ENCODE peak calls at places on chromosome 2, in ten cellular contexts. T, Q, L, Y, Z, M, E, F, J and G are unnamed samples.

GRCh38 chr2:9417725-9418124 is 5.6 kb downstream of the ITGB1BP1 start:
- DNase-seq in T (no peak), Q (no peak), L (no peak), Y (no peak), Z (no peak), M (no peak), E (no peak), F (no peak), J (no peak), G (no peak)

GRCh38 chr2:80335411-80335810 is 30.9 kb upstream of the LRRTM1 start:
- DNase-seq in T (no peak), Q (no peak), L (no peak), Y (no peak), Z (no peak), M (no peak), E (no peak), F (no peak), J (no peak), G (no peak)

GRCh38 chr2:1863861-1864260 is 119.5 kb upstream of the PXDN start:
- DNase-seq in T (no peak), Q (no peak), L (no peak), Y (no peak), Z (no peak), M (no peak), E (no peak), F (no peak), J (no peak), G (no peak)

GRCh38 chr2:28403388-28403956 is 10.8 kb downstream of the FOSL2 start:
- DNase-seq in T (no peak), Q (no peak), L (no peak), Y (peak; percentile 69), Z (no peak), M (no peak), E (no peak), F (no peak), J (no peak), G (peak; percentile 56)

GRCh38 chr2:204049635-204050034 is 113.1 kb downstream of the ICOS start:
- DNase-seq in T (no peak), Q (no peak), L (no peak), Y (no peak), Z (no peak), M (no peak), E (no peak), F (no peak), J (no peak), G (no peak)

GRCh38 chr2:71821856-71822255 is 325.8 kb downstream of the CYP26B1 start:
- DNase-seq in T (no peak), Q (no peak), L (no peak), Y (no peak), Z (no peak), M (no peak), E (peak; percentile 40), F (no peak), J (no peak), G (no peak)

GRCh38 chr2:23497536-23497935 is 112.6 kb downstream of the KLHL29 start:
- DNase-seq in T (no peak), Q (no peak), L (no peak), Y (peak; percentile 43), Z (no peak), M (no peak), E (no peak), F (no peak), J (no peak), G (no peak)

GRCh38 chr2:143934170-143934912 is 585.6 kb downstream of the ZEB2 start:
- DNase-seq in T (no peak), Q (no peak), L (no peak), Y (no peak), Z (no peak), M (no peak), E (no peak), F (no peak), J (no peak), G (no peak)

GRCh38 chr2:173545364-173545734 is 190.7 kb downstream of the CDCA7 start:
- DNase-seq in T (no peak), Q (no peak), L (peak; percentile 34), Y (no peak), Z (no peak), M (no peak), E (peak; percentile 15), F (no peak), J (no peak), G (no peak)

GRCh38 chr2:69214898-69215297 is 172.1 kb downstream of the GFPT1 start:
- DNase-seq in T (no peak), Q (no peak), L (peak; percentile 71), Y (no peak), Z (no peak), M (no peak), E (peak; percentile 64), F (peak; percentile 76), J (no peak), G (peak; percentile 57)

GRCh38 chr2:3574155-3574554 is 905 bp upstream of the RPS7 start:
- DNase-seq in T (no peak), Q (no peak), L (no peak), Y (no peak), Z (no peak), M (no peak), E (no peak), F (no peak), J (no peak), G (no peak)

GRCh38 chr2:177188482-177189469 is 23.8 kb upstream of the HNRNPA3 start:
- DNase-seq in T (no peak), Q (no peak), L (no peak), Y (no peak), Z (no peak), M (no peak), E (no peak), F (no peak), J (no peak), G (no peak)

GRCh38 chr2:104901037-104901851 is 47.3 kb downstream of the POU3F3 start:
- DNase-seq in T (no peak), Q (no peak), L (no peak), Y (no peak), Z (no peak), M (no peak), E (no peak), F (no peak), J (no peak), G (no peak)

GRCh38 chr2:80482276-80482675 is 177.7 kb upstream of the LRRTM1 start:
- DNase-seq in T (no peak), Q (no peak), L (no peak), Y (no peak), Z (no peak), M (no peak), E (no peak), F (no peak), J (no peak), G (no peak)

DNA sequence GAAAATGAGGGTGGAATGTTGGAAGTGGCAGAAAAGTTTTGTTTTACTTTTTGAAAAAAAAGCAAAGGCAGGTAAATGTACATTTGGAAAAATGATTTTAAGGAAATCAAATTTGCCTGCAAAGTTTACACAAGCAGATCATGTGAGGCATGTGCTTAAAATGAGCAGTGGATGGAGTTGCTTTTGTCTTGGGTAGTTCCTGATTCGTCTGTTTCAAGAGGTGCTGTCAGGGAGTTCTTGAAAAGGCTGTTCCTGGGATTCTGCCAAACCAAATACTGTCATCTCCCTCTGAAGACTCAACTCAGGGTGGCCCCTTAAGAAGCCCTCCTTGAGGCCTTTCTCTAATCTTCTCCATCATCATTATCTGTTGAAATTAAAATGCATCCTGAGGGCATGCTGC is 59.0 kb downstream of the TACR1 start:
- DNase-seq in T (no peak), Q (no peak), L (peak; percentile 65), Y (no peak), Z (no peak), M (no peak), E (no peak), F (no peak), J (no peak), G (no peak)
- H3K27me3 ChIP-seq in T (no peaks in the 10 kb centered on the region), Q (no peaks in the 10 kb centered on the region), L (no peaks in the 10 kb centered on the region), Y (no peaks in the 10 kb centered on the region), Z (no peaks in the 10 kb centered on the region), M (no peaks in the 10 kb centered on the region), E (no peaks in the 10 kb centered on the region), F (no peaks in the 10 kb centered on the region), J (no peaks in the 10 kb centered on the region), G (no peaks in the 10 kb centered on the region)

DNA sequence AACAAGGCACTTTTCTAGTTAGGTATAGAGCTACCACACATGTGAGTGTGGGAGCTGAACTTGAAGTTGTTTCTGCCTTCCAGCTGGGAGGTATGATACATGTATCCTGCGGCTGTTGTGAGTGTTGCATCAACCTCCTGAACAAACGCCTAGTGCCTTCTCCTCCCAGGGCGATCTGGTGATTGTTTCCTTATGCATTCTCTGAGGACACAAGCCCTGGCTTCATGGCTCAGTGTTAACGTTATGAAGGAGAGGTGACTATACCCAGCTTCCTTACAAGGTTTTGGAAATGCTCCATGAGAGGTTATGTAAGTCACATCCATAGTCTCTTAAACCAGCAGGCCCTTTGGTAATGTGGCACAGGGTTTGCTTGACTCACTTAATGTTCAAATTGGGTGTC is 64.9 kb downstream of the SPRED2 start:
- DNase-seq in T (no peak), Q (peak; percentile 2), L (peak; percentile 92), Y (no peak), Z (no peak), M (no peak), E (peak; percentile 93), F (peak; percentile 99), J (no peak), G (peak; percentile 31)
- H3K4me1 ChIP-seq in T (no peaks in the 10 kb centered on the region), Q (peaks cover 31% of the 10 kb centered on the region), L (peaks cover 11% of the 10 kb centered on the region), Y (peaks cover 6% of the 10 kb centered on the region), Z (peaks cover 78% of the 10 kb centered on the region), M (no peaks in the 10 kb centered on the region), E (peaks cover 45% of the 10 kb centered on the region), F (peaks cover 42% of the 10 kb centered on the region), J (peaks cover 65% of the 10 kb centered on the region), G (peaks cover 10% of the 10 kb centered on the region)

GRCh38 chr2:98350411-98350810 is 4.2 kb downstream of the CNGA3 start:
- DNase-seq in T (no peak), Q (no peak), L (no peak), Y (no peak), Z (no peak), M (no peak), E (no peak), F (peak; percentile 9), J (no peak), G (no peak)

GRCh38 chr2:98343371-98343770 is 2.9 kb upstream of the CNGA3 start:
- DNase-seq in T (no peak), Q (no peak), L (no peak), Y (no peak), Z (no peak), M (no peak), E (no peak), F (no peak), J (no peak), G (no peak)

GRCh38 chr2:98347298-98348065 is 1.2 kb downstream of the CNGA3 start:
- DNase-seq in T (no peak), Q (no peak), L (no peak), Y (no peak), Z (no peak), M (no peak), E (no peak), F (peak; percentile 9), J (no peak), G (no peak)

GRCh38 chr2:98346259-98347236 is at the start of gene CNGA3:
- DNase-seq in T (no peak), Q (peak; percentile 27), L (peak; percentile 42), Y (peak; percentile 82), Z (no peak), M (no peak), E (peak; percentile 10), F (peak; percentile 57), J (no peak), G (no peak)

GRCh38 chr2:98348066-98348561 is 1.9 kb downstream of the CNGA3 start:
- DNase-seq in T (no peak), Q (no peak), L (no peak), Y (no peak), Z (no peak), M (no peak), E (no peak), F (peak; percentile 18), J (no peak), G (peak; percentile 14)
- H3K27me3 ChIP-seq in T (peaks cover 23% of the 10 kb centered on the region), Q (peaks cover 52% of the 10 kb centered on the region), L (peaks cover 83% of the 10 kb centered on the region), Y (no peaks in the 10 kb centered on the region), Z (no peaks in the 10 kb centered on the region), M (peaks cover 76% of the 10 kb centered on the region), E (peaks cover 47% of the 10 kb centered on the region), F (peaks cover 42% of the 10 kb centered on the region), J (peaks cover 16% of the 10 kb centered on the region), G (peaks cover 33% of the 10 kb centered on the region)

GRCh38 chr2:237701033-237701858 is 73.9 kb downstream of the LRRFIP1 start:
- DNase-seq in T (no peak), Q (no peak), L (no peak), Y (no peak), Z (no peak), M (no peak), E (no peak), F (no peak), J (no peak), G (no peak)
- H3K4me1 ChIP-seq in T (peaks cover 99% of the 10 kb centered on the region), Q (peaks cover 93% of the 10 kb centered on the region), L (peaks cover 69% of the 10 kb centered on the region), Y (peaks cover 2% of the 10 kb centered on the region), Z (peaks cover 9% of the 10 kb centered on the region), M (peaks cover 37% of the 10 kb centered on the region), E (peaks cover 76% of the 10 kb centered on the region), F (peaks cover 56% of the 10 kb centered on the region), J (peaks cover 97% of the 10 kb centered on the region), G (peaks cover 47% of the 10 kb centered on the region)